ENCODE peak calls at places on chromosomes 5 and 9, in four cellular contexts. H, M, J and R are unnamed samples. For H3F3A and H3K4me1, the result is how much of the 10 kb centered on the place peaks cover.

GRCh38 chr5:155738616-155739015 is 588.3 kb upstream of the SGCD start:
- DNase-seq in J (no peak), H (no peak), M (no peak), R (no peak)

GRCh38 chr5:32541241-32541640 is 44.1 kb upstream of the SUB1 start:
- DNase-seq in M (no peak), J (peak), H (no peak), R (no peak)

GRCh38 chr5:78295035-78295961 is 800 bp upstream of the AP3B1 start:
- DNase-seq in H (peak), J (peak), M (peak), R (no peak)

GRCh38 chr9:28951945-28952344 is 1378.7 kb upstream of the C9orf72 start:
- DNase-seq in J (no peak), H (no peak), M (no peak), R (no peak)

GRCh38 chr9:99870126-99870525 is 36.3 kb upstream of the STX17 start:
- DNase-seq in J (no peak), M (peak), H (no peak), R (no peak)

GRCh38 chr5:133952729-133953567 is 15.5 kb downstream of the C5orf15 start:
- DNase-seq in H (no peak), J (no peak), M (peak), R (no peak)

GRCh38 chr5:161165998-161166660 is 314.1 kb upstream of the ATP10B start:
- DNase-seq in H (peak), M (no peak), J (no peak), R (no peak)

GRCh38 chr5:173817561-173817960 is 70.6 kb upstream of the CPEB4 start:
- DNase-seq in J (no peak), H (no peak), M (no peak), R (no peak)

GRCh38 chr5:65262094-65262493 is 219.6 kb downstream of the ADAMTS6 start:
- DNase-seq in H (no peak), M (peak), J (peak), R (no peak)

GRCh38 chr9:114389612-114390368 is 2.0 kb upstream of the AKNA start:
- DNase-seq in J (peak), M (no peak), H (no peak), R (no peak)

GRCh38 chr5:143200781-143201398 is 202.6 kb downstream of the NR3C1 start:
- DNase-seq in H (no peak), M (peak), J (no peak), R (no peak)

GRCh38 chr5:134252671-134253070 is 26.8 kb upstream of the PPP2CA start:
- DNase-seq in M (peak), H (no peak), J (no peak), R (peak)

GRCh38 chr5:168446987-168447386 is 39.3 kb upstream of the RARS1 start:
- DNase-seq in J (no peak), H (no peak), M (no peak), R (no peak)

GRCh38 chr5:99600952-99601351 is 672.1 kb upstream of the CHD1 start:
- DNase-seq in J (no peak), M (no peak), H (no peak), R (no peak)

GRCh38 chr9:37172511-37172910 is 52.1 kb downstream of the ZCCHC7 start:
- DNase-seq in J (no peak), M (no peak), H (no peak), R (no peak)

GRCh38 chr9:95171596-95171995 is 145.9 kb downstream of the FANCC start:
- DNase-seq in M (no peak), H (no peak), J (no peak), R (no peak)

GRCh38 chr5:142816577-142816976 is 46.4 kb downstream of the ARHGAP26 start:
- DNase-seq in J (no peak), M (peak), H (no peak), R (peak)

GRCh38 chr9:304106-304505 is 89.4 kb downstream of the DOCK8 start:
- DNase-seq in J (no peak), H (no peak), M (no peak), R (peak)

GRCh38 chr5:176427971-176428370 is 11.6 kb upstream of the CLTB start:
- DNase-seq in J (no peak), M (peak), H (no peak), R (no peak)

GRCh38 chr5:178207183-178207916 is 3.0 kb downstream of the HNRNPAB start:
- DNase-seq in M (peak), H (no peak), J (no peak), R (peak)

GRCh38 chr5:90473321-90474234 is 993 bp downstream of the MBLAC2 start:
- DNase-seq in J (peak), M (peak), H (peak), R (peak)

GRCh38 chr5:108084105-108084504 is 297.8 kb downstream of the FBXL17 start:
- DNase-seq in M (no peak), J (peak), H (no peak), R (no peak)

GRCh38 chr5:134240421-134240962 is 14.6 kb upstream of the PPP2CA start:
- DNase-seq in H (no peak), J (peak), M (peak), R (no peak)

GRCh38 chr9:89919171-89919681 is 314.4 kb downstream of the GADD45G start:
- DNase-seq in H (peak), M (no peak), J (no peak), R (no peak)

DNA sequence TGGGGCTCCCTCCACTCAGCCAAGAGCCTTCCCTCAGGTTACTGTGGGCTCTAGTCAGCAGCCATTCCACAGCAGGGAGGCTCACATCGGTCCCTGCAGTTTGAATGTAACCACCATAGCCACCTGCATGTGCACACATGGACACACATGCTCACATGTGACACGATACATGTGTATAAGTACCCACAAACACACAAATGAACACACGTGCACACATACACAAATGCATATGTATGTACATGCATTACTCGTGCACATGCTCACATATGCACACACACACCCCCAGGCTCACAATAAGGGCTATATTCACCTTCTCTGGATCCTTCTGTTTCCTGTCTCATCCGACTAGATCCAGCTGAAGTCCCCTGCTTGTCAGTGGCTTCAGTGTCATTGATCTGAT is 36.2 kb downstream of the UBE2QL1 start:
- DNase-seq in H (no peak), J (no peak), M (no peak), R (no peak)
- H3F3A ChIP-seq in H (under half), J (under half), M (under half), R (under half)

GRCh38 chr9:4986291-4986690 is 1.2 kb downstream of the JAK2 start:
- DNase-seq in J (no peak), H (no peak), M (no peak), R (no peak)

GRCh38 chr9:4987996-4988421 is 2.9 kb downstream of the JAK2 start:
- DNase-seq in H (peak), J (peak), M (peak), R (no peak)

GRCh38 chr9:4985376-4986266 is 549 bp downstream of the JAK2 start:
- DNase-seq in J (no peak), H (peak), M (peak), R (no peak)

GRCh38 chr9:4984571-4985375 is at the start of gene JAK2:
- DNase-seq in H (peak), M (peak), J (peak), R (peak)

GRCh38 chr9:4986783-4987182 is 1.7 kb downstream of the JAK2 start:
- DNase-seq in H (no peak), J (no peak), M (no peak), R (no peak)
- H3K27ac ChIP-seq in H (no peak), J (no peak), M (peak), R (no peak)

GRCh38 chr5:136036293-136036911 is 7.6 kb downstream of the TGFBI start:
- DNase-seq in H (no peak), M (peak), J (no peak), R (no peak)
- H3K4me1 ChIP-seq in H (under half), M (half or more), J (under half), R (under half)

GRCh38 chr5:179619776-179620175 is 3.7 kb downstream of the HNRNPH1 start:
- DNase-seq in H (no peak), M (peak), J (no peak), R (no peak)
- H3F3A ChIP-seq in H (half or more), M (half or more), J (half or more), R (half or more)

DNA sequence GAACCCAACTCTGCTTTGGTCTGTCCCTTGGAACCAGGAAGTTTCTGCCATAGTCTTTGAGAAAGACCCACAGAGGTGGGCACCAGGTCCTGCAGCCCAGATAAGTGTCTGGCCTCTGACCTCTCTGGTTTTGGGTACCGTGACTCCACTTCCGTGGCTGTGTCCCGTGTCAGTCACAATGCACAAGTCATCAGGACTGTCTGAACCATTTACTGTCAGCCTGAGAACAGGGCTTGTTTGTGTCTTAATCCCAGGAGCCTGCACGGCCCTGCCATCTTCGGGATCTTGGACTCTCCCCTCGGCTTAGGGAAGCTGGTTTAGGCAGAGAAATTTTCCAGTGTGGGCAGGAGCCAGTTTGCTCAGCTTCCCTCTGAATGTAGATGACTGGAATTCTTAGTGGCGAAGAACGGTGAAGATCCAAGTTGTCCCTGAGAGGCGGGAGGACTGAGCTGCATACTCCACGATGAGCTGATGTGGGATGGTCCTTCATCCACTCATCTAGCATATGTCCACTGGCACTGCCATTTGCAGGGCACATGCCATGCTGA is 12.0 kb downstream of the GSN start:
- DNase-seq in J (no peak), H (no peak), M (no peak), R (peak)
- H3K27ac ChIP-seq in J (peak), H (no peak), M (peak), R (no peak)

DNA sequence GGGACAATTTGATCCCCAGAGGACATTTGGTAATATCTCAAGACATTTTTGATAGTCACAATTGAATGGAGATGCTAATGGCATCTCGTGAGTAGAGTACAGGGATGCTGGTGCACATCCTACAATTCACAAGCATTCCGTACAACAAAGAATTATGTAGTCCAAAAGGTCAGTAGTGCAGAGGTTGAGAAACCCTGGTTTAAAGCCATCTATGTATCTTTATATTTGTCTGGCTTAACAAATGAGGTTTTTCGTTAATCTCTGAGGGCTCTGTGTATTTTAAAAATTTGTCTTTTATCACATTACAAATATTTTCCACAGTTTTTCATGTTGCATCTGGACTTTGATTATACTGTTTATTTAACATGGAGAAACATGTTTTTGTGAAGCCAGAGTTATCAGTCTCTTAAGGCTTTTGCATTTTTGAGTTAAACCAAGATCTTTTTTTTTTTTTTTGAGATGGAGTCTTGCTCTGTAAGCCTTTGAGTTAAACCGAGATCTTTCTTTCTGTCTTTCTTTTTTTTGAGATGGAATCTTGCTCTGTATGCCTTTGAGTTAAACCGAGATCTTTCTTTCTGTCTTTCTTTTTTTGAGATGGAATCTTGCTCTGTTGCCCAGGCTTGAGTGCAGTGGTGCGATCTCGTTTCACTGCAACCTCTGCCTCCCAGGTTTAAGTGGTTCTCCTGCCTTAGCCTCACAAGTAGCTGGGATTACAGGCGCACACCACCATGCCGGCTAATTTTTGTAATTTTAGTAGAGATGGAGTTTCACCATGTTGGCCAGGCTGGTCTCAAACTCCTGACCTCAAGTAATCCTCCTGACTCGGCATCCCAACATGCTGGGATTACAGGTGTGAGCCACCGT is 2.8 kb downstream of the HSDL2 start:
- DNase-seq in J (no peak), M (no peak), H (no peak), R (no peak)
- H3K4me1 ChIP-seq in J (under half), M (under half), H (under half), R (under half)

DNA sequence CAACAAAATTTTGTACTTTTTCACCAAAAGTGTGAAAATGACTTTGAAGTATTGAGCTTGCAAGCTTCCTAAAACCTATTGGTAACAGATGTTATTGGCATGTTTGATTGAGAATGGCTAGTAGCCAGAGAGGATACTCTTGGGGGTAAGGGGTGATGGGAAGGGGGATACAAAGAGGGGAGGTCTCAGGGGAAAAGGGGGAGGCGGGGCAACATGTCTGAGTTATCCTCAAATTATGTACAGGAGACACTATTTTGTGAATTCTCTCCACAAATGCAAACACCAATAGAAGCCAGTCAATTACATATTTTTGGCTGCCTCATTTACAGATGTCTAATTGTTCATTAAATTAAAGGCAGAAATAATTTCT is 3.5 kb downstream of the GAS1 start:
- DNase-seq in M (no peak), J (no peak), H (peak), R (no peak)
- H3F3A ChIP-seq in M (under half), J (under half), H (under half), R (under half)

GRCh38 chr9:129630967-129631672 is 5.2 kb downstream of the NTMT1 start:
- DNase-seq in J (no peak), M (peak), H (no peak), R (no peak)
- H3K27ac ChIP-seq in J (no peak), M (peak), H (no peak), R (no peak)

DNA sequence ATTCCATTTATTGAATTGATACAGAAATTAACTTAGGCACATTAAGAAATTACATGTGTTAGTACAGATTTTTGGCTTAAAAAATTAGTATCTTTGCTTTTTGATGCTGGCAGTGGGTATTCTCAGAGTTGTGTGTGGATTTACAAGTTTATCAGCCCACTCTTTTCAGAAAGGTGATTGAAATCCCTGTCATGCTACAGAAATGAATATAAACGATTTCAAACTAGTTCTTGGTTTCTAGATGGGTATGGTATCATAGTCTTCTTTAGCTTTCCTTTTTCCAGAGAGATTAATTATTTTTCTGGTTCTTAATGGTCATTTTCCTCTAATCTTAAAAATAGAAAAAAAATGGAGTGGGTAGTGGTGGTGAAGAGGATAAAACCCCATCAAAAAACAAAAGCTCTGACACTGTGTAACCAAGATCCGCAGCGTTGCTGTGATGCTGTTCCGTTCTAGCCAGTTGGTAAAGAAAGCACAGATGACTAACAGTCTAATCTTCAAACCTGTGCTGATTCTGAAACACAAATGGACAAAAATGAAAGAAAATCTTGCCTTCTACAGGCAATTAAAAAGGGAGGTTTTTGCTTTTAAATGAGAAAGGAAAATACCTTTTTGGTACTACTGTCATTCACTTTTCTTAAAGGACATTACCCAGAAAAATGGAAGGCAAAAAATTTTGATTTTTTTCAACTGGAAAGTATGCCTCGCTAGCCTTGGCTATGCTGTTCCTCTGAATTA is 5.2 kb downstream of the LRRTM2 start:
- DNase-seq in J (no peak), M (peak), H (no peak), R (no peak)
- H3K4me1 ChIP-seq in J (under half), M (under half), H (half or more), R (under half)

GRCh38 chr5:126805108-126805507 is 28.2 kb downstream of the LMNB1 start:
- DNase-seq in M (peak), J (no peak), H (no peak), R (no peak)
- H3F3A ChIP-seq in M (under half), J (half or more), H (under half), R (under half)